ENCODE peak calls at places on chromosome 21, in ten cellular contexts. One of them, this sample, is unnamed.

GRCh38 chr21:17514124-17514481 is 1.3 kb downstream of the CXADR start:
- DNase-seq in sigmoid colon: no peak
- DNase-seq in stomach: no peak
- DNase-seq in vagina: no peak
- DNase-seq in body of pancreas: no peak
- DNase-seq in GM12878: no peak
- DNase-seq in IMR-90: no peak
- DNase-seq in prostate gland: peak; percentile 10
- DNase-seq in transverse colon: no peak
- DNase-seq in breast epithelium: no peak
- DNase-seq in this sample: no peak

GRCh38 chr21:40765771-40766170 is 81.2 kb downstream of the DSCAM start:
- DNase-seq in sigmoid colon: no peak
- DNase-seq in stomach: no peak
- DNase-seq in vagina: no peak
- DNase-seq in body of pancreas: no peak
- DNase-seq in GM12878: no peak
- DNase-seq in IMR-90: no peak
- DNase-seq in prostate gland: no peak
- DNase-seq in transverse colon: no peak
- DNase-seq in breast epithelium: no peak
- DNase-seq in this sample: no peak

GRCh38 chr21:37006243-37006520 is 320 bp upstream of the RIPPLY3 start:
- DNase-seq in sigmoid colon: no peak
- DNase-seq in stomach: no peak
- DNase-seq in vagina: no peak
- DNase-seq in body of pancreas: no peak
- DNase-seq in GM12878: no peak
- DNase-seq in IMR-90: no peak
- DNase-seq in prostate gland: no peak
- DNase-seq in transverse colon: no peak
- DNase-seq in breast epithelium: no peak
- DNase-seq in this sample: no peak

GRCh38 chr21:22235866-22236590 is 1237.8 kb downstream of the NCAM2 start:
- DNase-seq in sigmoid colon: no peak
- DNase-seq in stomach: no peak
- DNase-seq in vagina: no peak
- DNase-seq in body of pancreas: no peak
- DNase-seq in GM12878: no peak
- DNase-seq in IMR-90: no peak
- DNase-seq in prostate gland: no peak
- DNase-seq in transverse colon: no peak
- DNase-seq in breast epithelium: no peak
- DNase-seq in this sample: no peak

GRCh38 chr21:33441489-33442477 is 38.0 kb downstream of the TMEM50B start:
- DNase-seq in sigmoid colon: no peak
- DNase-seq in stomach: no peak
- DNase-seq in vagina: no peak
- DNase-seq in body of pancreas: peak; percentile 13
- DNase-seq in GM12878: peak; percentile 91
- DNase-seq in IMR-90: peak; percentile 94
- DNase-seq in prostate gland: no peak
- DNase-seq in transverse colon: peak; percentile 59
- DNase-seq in breast epithelium: no peak
- DNase-seq in this sample: no peak

GRCh38 chr21:20451051-20451450 is 547.2 kb upstream of the NCAM2 start:
- DNase-seq in sigmoid colon: no peak
- DNase-seq in stomach: no peak
- DNase-seq in vagina: no peak
- DNase-seq in body of pancreas: no peak
- DNase-seq in GM12878: no peak
- DNase-seq in IMR-90: no peak
- DNase-seq in prostate gland: no peak
- DNase-seq in transverse colon: no peak
- DNase-seq in breast epithelium: no peak
- DNase-seq in this sample: no peak

GRCh38 chr21:26107439-26107838 is 63.1 kb downstream of the APP start:
- DNase-seq in sigmoid colon: no peak
- DNase-seq in stomach: no peak
- DNase-seq in vagina: no peak
- DNase-seq in body of pancreas: no peak
- DNase-seq in GM12878: no peak
- DNase-seq in IMR-90: no peak
- DNase-seq in prostate gland: no peak
- DNase-seq in transverse colon: no peak
- DNase-seq in breast epithelium: no peak
- DNase-seq in this sample: no peak

GRCh38 chr21:37245151-37245550 is 22.0 kb downstream of the VPS26C start:
- DNase-seq in sigmoid colon: no peak
- DNase-seq in stomach: no peak
- DNase-seq in vagina: no peak
- DNase-seq in body of pancreas: no peak
- DNase-seq in GM12878: no peak
- DNase-seq in IMR-90: no peak
- DNase-seq in prostate gland: no peak
- DNase-seq in transverse colon: no peak
- DNase-seq in breast epithelium: no peak
- DNase-seq in this sample: peak; percentile 45

GRCh38 chr21:35170244-35170756 is 121.2 kb upstream of the RUNX1 start:
- DNase-seq in sigmoid colon: no peak
- DNase-seq in stomach: no peak
- DNase-seq in vagina: no peak
- DNase-seq in body of pancreas: no peak
- DNase-seq in GM12878: no peak
- DNase-seq in IMR-90: no peak
- DNase-seq in prostate gland: no peak
- DNase-seq in transverse colon: no peak
- DNase-seq in breast epithelium: no peak
- DNase-seq in this sample: no peak

GRCh38 chr21:35244514-35244913 is 195.4 kb upstream of the RUNX1 start:
- DNase-seq in sigmoid colon: no peak
- DNase-seq in stomach: peak; percentile 55
- DNase-seq in vagina: no peak
- DNase-seq in body of pancreas: peak; percentile 57
- DNase-seq in GM12878: no peak
- DNase-seq in IMR-90: peak; percentile 77
- DNase-seq in prostate gland: peak; percentile 47
- DNase-seq in transverse colon: no peak
- DNase-seq in breast epithelium: no peak
- DNase-seq in this sample: no peak

GRCh38 chr21:43719748-43720538 is 1.0 kb downstream of the PDXK start:
- DNase-seq in sigmoid colon: no peak
- DNase-seq in stomach: peak; percentile 39
- DNase-seq in vagina: peak; percentile 89
- DNase-seq in body of pancreas: peak; percentile 41
- DNase-seq in GM12878: no peak
- DNase-seq in IMR-90: no peak
- DNase-seq in prostate gland: no peak
- DNase-seq in transverse colon: no peak
- DNase-seq in breast epithelium: no peak
- DNase-seq in this sample: no peak

GRCh38 chr21:31182231-31183129 is 144.2 kb upstream of the KRTAP19-8 start:
- DNase-seq in sigmoid colon: no peak
- DNase-seq in stomach: no peak
- DNase-seq in vagina: no peak
- DNase-seq in body of pancreas: no peak
- DNase-seq in GM12878: no peak
- DNase-seq in IMR-90: no peak
- DNase-seq in prostate gland: no peak
- DNase-seq in transverse colon: no peak
- DNase-seq in breast epithelium: no peak
- DNase-seq in this sample: no peak

GRCh38 chr21:36545776-36546511 is 66.0 kb upstream of the CLDN14 start:
- DNase-seq in sigmoid colon: no peak
- DNase-seq in stomach: no peak
- DNase-seq in vagina: peak; percentile 54
- DNase-seq in body of pancreas: no peak
- DNase-seq in GM12878: no peak
- DNase-seq in IMR-90: no peak
- DNase-seq in prostate gland: no peak
- DNase-seq in transverse colon: no peak
- DNase-seq in breast epithelium: no peak
- DNase-seq in this sample: no peak

DNA sequence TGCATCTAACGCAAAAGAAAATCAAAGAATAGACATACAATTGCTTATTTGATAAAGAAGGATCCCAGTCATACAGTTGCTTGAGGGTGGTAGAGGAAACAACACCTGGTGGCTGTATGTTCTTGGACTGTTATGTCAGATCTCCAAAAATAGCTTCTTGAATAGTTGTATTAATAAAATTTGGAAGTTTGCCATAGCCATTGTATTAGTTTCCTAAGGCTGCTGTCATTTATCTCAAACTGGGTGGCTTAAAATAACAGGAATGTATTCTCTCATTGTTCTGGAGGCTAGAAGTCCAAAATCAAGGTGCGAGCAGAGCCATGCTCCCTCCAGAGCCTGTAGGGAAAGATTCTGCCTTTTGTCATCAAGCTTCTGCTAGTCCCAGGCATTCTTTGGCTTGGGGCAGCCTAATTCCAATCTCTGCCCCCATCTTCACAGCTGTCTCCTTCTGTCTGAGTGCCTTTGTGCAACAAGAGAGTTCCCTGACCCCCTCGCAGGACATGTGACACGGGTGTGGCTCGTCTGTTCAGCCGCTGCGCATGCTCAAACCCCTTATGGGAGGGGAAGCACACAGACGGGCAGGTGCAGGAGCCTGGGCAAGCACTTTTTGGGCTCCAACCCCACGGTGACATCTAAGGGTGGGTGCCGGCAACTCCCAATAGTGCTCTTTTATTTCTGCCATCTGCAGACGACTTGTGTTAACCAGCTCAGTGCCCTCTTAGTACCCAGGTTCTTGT is 21.7 kb upstream of the GRIK1 start:
- DNase-seq in sigmoid colon: no peak
- DNase-seq in stomach: no peak
- DNase-seq in vagina: no peak
- DNase-seq in body of pancreas: no peak
- DNase-seq in GM12878: no peak
- DNase-seq in IMR-90: no peak
- DNase-seq in prostate gland: no peak
- DNase-seq in transverse colon: no peak
- DNase-seq in breast epithelium: no peak
- DNase-seq in this sample: no peak
- TF ChIP-seq POLR2A in sigmoid colon: no peak
- TF ChIP-seq POLR2A in stomach: no peak
- TF ChIP-seq POLR2A in vagina: no peak
- TF ChIP-seq POLR2A in body of pancreas: no peak
- TF ChIP-seq POLR2A in GM12878: no peak
- TF ChIP-seq POLR2A in IMR-90: no peak
- TF ChIP-seq POLR2A in prostate gland: no peak
- TF ChIP-seq POLR2A in transverse colon: no peak
- TF ChIP-seq POLR2A in breast epithelium: no peak
- TF ChIP-seq POLR2A in this sample: no peak

DNA sequence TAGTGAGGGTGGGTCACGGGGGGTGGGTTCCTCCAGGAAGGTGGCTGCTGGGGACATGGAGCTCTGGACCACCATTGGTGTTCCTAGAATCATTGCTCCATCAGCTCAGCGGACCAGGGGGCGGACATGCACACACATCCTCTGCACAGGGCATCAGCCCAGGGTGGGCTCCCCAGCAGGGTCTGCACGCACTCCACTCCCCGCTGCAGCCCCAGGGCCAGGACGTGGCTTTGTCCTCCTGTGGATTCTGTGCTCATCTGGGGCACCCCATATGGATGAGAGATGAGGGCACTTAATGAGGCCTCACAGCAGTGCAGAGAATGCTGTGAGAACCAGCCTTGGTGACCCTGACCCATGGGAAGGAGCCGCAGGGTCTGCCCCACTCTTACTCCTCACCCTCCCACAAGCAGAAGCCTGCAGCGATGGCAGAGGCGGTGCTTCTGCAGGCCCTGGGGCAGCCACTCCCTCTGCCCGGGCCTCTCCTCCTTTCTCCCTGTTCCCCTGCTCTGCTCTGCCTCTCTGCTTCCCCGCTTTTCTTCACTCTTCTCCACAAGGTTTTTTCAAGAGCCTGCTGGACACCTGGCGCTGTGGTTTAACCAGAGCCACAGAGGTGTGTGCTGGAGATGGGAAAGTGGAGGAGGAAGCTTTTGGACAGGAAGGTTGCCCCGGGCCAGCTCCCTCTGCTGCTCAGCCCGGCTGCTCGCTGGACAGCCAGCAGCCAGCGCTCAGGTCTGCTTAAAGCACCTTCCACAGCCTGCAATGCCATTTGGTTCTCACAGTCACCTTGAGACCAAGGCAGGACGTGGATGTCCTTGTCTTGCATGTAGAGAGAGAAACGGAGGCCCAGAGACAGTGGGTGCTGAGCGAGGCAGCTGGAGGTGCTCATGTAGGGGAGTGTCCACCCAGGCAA is 26.2 kb upstream of the PCBP3 start:
- DNase-seq in sigmoid colon: peak; percentile 60
- DNase-seq in stomach: no peak
- DNase-seq in vagina: no peak
- DNase-seq in body of pancreas: no peak
- DNase-seq in GM12878: no peak
- DNase-seq in IMR-90: no peak
- DNase-seq in prostate gland: no peak
- DNase-seq in transverse colon: no peak
- DNase-seq in breast epithelium: peak; percentile 47
- DNase-seq in this sample: no peak
- TF ChIP-seq CTCF in sigmoid colon: no peak
- TF ChIP-seq CTCF in stomach: no peak
- TF ChIP-seq CTCF in vagina: no peak
- TF ChIP-seq CTCF in body of pancreas: no peak
- TF ChIP-seq CTCF in GM12878: no peak
- TF ChIP-seq CTCF in IMR-90: no peak
- TF ChIP-seq CTCF in prostate gland: no peak
- TF ChIP-seq CTCF in transverse colon: no peak
- TF ChIP-seq CTCF in breast epithelium: no peak
- TF ChIP-seq CTCF in this sample: no peak

GRCh38 chr21:44939532-44940115 is at the start of gene SLX9:
- DNase-seq in sigmoid colon: peak; percentile 86
- DNase-seq in stomach: peak; percentile 83
- DNase-seq in vagina: no peak
- DNase-seq in body of pancreas: peak; percentile 82
- DNase-seq in GM12878: no peak
- DNase-seq in IMR-90: peak; percentile 73
- DNase-seq in prostate gland: peak; percentile 66
- DNase-seq in transverse colon: peak; percentile 83
- DNase-seq in breast epithelium: peak; percentile 70
- DNase-seq in this sample: no peak
- TF ChIP-seq POLR2A in sigmoid colon: peak; percentile 30
- TF ChIP-seq POLR2A in stomach: no peak
- TF ChIP-seq POLR2A in vagina: no peak
- TF ChIP-seq POLR2A in body of pancreas: peak; percentile 80
- TF ChIP-seq POLR2A in GM12878: peak; percentile 88
- TF ChIP-seq POLR2A in IMR-90: no peak
- TF ChIP-seq POLR2A in prostate gland: peak; percentile 36
- TF ChIP-seq POLR2A in transverse colon: peak; percentile 62
- TF ChIP-seq POLR2A in breast epithelium: peak; percentile 68
- TF ChIP-seq POLR2A in this sample: peak; percentile 68

DNA sequence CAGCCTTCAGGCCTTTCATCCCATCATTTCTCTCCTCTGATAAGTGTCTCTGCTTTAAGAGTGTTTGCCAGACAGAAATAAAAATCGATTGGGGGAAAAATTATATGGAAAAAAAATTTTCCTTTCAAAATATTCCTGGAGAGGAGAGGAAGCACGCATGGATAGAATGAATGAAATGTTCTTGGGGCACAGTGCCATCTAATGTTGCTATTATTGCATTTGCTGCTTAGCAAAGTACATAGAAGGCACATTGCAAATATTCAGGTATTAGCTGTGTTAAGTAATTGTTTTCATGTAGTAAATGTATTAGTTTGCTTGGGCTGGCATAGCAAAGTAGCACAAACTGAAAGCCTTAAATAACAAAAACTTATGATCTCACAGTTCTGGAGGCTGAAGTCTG is 18.1 kb downstream of the B3GALT5 start:
- DNase-seq in sigmoid colon: no peak
- DNase-seq in stomach: no peak
- DNase-seq in vagina: no peak
- DNase-seq in body of pancreas: no peak
- DNase-seq in GM12878: no peak
- DNase-seq in IMR-90: peak; percentile 3
- DNase-seq in prostate gland: no peak
- DNase-seq in transverse colon: no peak
- DNase-seq in breast epithelium: no peak
- DNase-seq in this sample: no peak
- TF ChIP-seq CTCF in sigmoid colon: no peak
- TF ChIP-seq CTCF in stomach: no peak
- TF ChIP-seq CTCF in vagina: no peak
- TF ChIP-seq CTCF in body of pancreas: no peak
- TF ChIP-seq CTCF in GM12878: no peak
- TF ChIP-seq CTCF in IMR-90: no peak
- TF ChIP-seq CTCF in prostate gland: no peak
- TF ChIP-seq CTCF in transverse colon: no peak
- TF ChIP-seq CTCF in breast epithelium: no peak
- TF ChIP-seq CTCF in this sample: no peak

This sample was measured in esophagus muscularis mucosa.